ENCODE peak calls at places on chromosomes 6 and 20, in nine cellular contexts. E is endothelial cell; R is stimulated activated CD8-positive, alpha-beta memory T cell treated with anti-CD3 and anti-CD28 coated beads, Interleukin-2, amount 100 ng/mL, for 1 hour; J is astrocyte of the cerebellum; K is KG1; M is non-pigmented ciliary epithelial cell; A is lung; C is AG08395; T is left colon. G is an unnamed sample.

GRCh38 chr20:62818592-62819493 is 2.0 kb downstream of the COL9A3 start:
- DNase-seq in E (no peak), R (no peak), J (no peak), K (no peak), M (no peak), A (no peak), C (peak; percentile 26), T (peak; percentile 59), G (no peak)

GRCh38 chr6:41940759-41941279 is 789 bp downstream of the CCND3 start:
- DNase-seq in E (peak; percentile 46), R (no peak), J (no peak), K (peak; percentile 47), M (no peak), A (peak; percentile 57), C (peak; percentile 41), T (peak; percentile 64), G (no peak)

GRCh38 chr6:157157228-157157627 is 166.1 kb downstream of the TMEM242 start:
- DNase-seq in E (no peak), R (no peak), J (no peak), K (no peak), M (no peak), A (no peak), C (no peak), T (no peak), G (no peak)

GRCh38 chr20:63831696-63832686 is 927 bp upstream of the ZBTB46 start:
- DNase-seq in E (peak; percentile 65), R (no peak), J (no peak), K (no peak), M (no peak), A (no peak), C (no peak), T (peak; percentile 72), G (no peak)

GRCh38 chr20:34636648-34637047 is 40.2 kb downstream of the PIGU start:
- DNase-seq in E (no peak), R (no peak), J (no peak), K (no peak), M (no peak), A (no peak), C (no peak), T (no peak), G (no peak)

GRCh38 chr6:45491874-45492273 is 114.1 kb upstream of the SUPT3H start:
- DNase-seq in E (no peak), R (no peak), J (no peak), K (no peak), M (no peak), A (no peak), C (no peak), T (no peak), G (no peak)

GRCh38 chr6:10630178-10630577 is 64.2 kb downstream of the C6orf52 start:
- DNase-seq in E (no peak), R (no peak), J (no peak), K (no peak), M (no peak), A (no peak), C (no peak), T (no peak), G (no peak)

GRCh38 chr20:56411759-56412472 is at the start of gene CASS4:
- DNase-seq in E (no peak), R (no peak), J (peak; percentile 59), K (peak; percentile 30), M (peak; percentile 57), A (no peak), C (peak; percentile 62), T (no peak), G (no peak)

GRCh38 chr20:20593447-20594170 is 118.8 kb downstream of the RALGAPA2 start:
- DNase-seq in E (peak; percentile 42), R (no peak), J (no peak), K (no peak), M (no peak), A (no peak), C (peak; percentile 52), T (peak; percentile 16), G (no peak)

GRCh38 chr20:47678130-47678453 is 107.2 kb downstream of the SULF2 start:
- DNase-seq in E (no peak), R (no peak), J (no peak), K (no peak), M (no peak), A (no peak), C (no peak), T (no peak), G (no peak)

GRCh38 chr20:34165246-34165645 is 53.2 kb upstream of the EIF2S2 start:
- DNase-seq in E (no peak), R (no peak), J (no peak), K (no peak), M (no peak), A (no peak), C (no peak), T (no peak), G (no peak)

GRCh38 chr20:50621068-50621467 is 70.3 kb downstream of the RIPOR3 start:
- DNase-seq in E (no peak), R (no peak), J (no peak), K (no peak), M (no peak), A (no peak), C (no peak), T (no peak), G (no peak)

GRCh38 chr20:9838035-9838377 is 870 bp downstream of the PAK5 start:
- DNase-seq in E (no peak), R (no peak), J (no peak), K (no peak), M (no peak), A (no peak), C (no peak), T (no peak), G (no peak)

GRCh38 chr6:75882734-75883133 is 133.7 kb downstream of the MYO6 start:
- DNase-seq in E (no peak), R (no peak), J (no peak), K (no peak), M (peak; percentile 55), A (no peak), C (peak; percentile 19), T (no peak), G (peak; percentile 23)

GRCh38 chr20:20395856-20396600 is 28.1 kb downstream of the INSM1 start:
- DNase-seq in E (no peak), R (no peak), J (no peak), K (no peak), M (no peak), A (no peak), C (no peak), T (no peak), G (no peak)

GRCh38 chr6:168374051-168374502 is 54.5 kb upstream of the DACT2 start:
- DNase-seq in E (no peak), R (no peak), J (no peak), K (no peak), M (no peak), A (no peak), C (no peak), T (no peak), G (no peak)

GRCh38 chr6:152273638-152274037 is 363.5 kb downstream of the SYNE1 start:
- DNase-seq in E (no peak), R (no peak), J (no peak), K (no peak), M (no peak), A (no peak), C (no peak), T (no peak), G (peak; percentile 42)

GRCh38 chr6:161837854-161838253 is 564.0 kb upstream of the AGPAT4 start:
- DNase-seq in E (no peak), R (no peak), J (no peak), K (no peak), M (no peak), A (no peak), C (no peak), T (no peak), G (no peak)

GRCh38 chr6:82144852-82145332 is 102.7 kb downstream of the IBTK start:
- DNase-seq in E (no peak), R (no peak), J (peak; percentile 59), K (no peak), M (peak; percentile 65), A (no peak), C (peak; percentile 75), T (peak; percentile 5), G (peak; percentile 69)

GRCh38 chr6:42075159-42075838 is 25.0 kb downstream of the TAF8 start:
- DNase-seq in E (peak; percentile 84), R (peak; percentile 14), J (peak; percentile 53), K (no peak), M (no peak), A (peak; percentile 89), C (peak; percentile 89), T (peak; percentile 89), G (no peak)